ENCODE peak calls at places on chromosomes 3 and 15, in ten cellular contexts. Y is HepG2, P is H1, F is stomach, W is HCT116, U is endothelial cell of umbilical vein, B is GM12892, Z is K562, V is upper lobe of left lung, E is prostate gland. S is an unnamed sample.

GRCh38 chr3:134838599-134838998 is 43.5 kb downstream of the EPHB1 start:
- DNase-seq in P (no peak), U (no peak), Z (peak), B (no peak), V (no peak), E (no peak), W (no peak), Y (no peak), F (no peak), S (no peak)

GRCh38 chr3:9216736-9217135 is 32.7 kb downstream of the SRGAP3 start:
- DNase-seq in E (peak), F (no peak), U (no peak), Y (no peak), V (no peak), Z (no peak), P (no peak), B (no peak), W (no peak), S (no peak)

GRCh38 chr3:46660003-46660402 is 33.5 kb downstream of the ALS2CL start:
- DNase-seq in E (no peak), W (no peak), V (no peak), Z (no peak), F (no peak), B (no peak), Y (no peak), P (peak), U (no peak), S (no peak)

GRCh38 chr15:96115642-96116041 is 214.9 kb upstream of the NR2F2 start:
- DNase-seq in E (no peak), V (no peak), Y (no peak), B (no peak), Z (no peak), P (no peak), F (no peak), W (no peak), U (no peak), S (no peak)

GRCh38 chr15:35506272-35506870 is 39.6 kb downstream of the DPH6 start:
- DNase-seq in Y (peak), E (no peak), V (no peak), U (no peak), Z (no peak), W (no peak), P (no peak), F (no peak), B (no peak), S (no peak)

GRCh38 chr3:21273256-21273999 is 477.6 kb downstream of the ZNF385D start:
- DNase-seq in B (no peak), W (no peak), Y (no peak), Z (no peak), E (no peak), F (no peak), P (no peak), U (peak), V (peak), S (no peak)

GRCh38 chr3:134563614-134564013 is 77.8 kb downstream of the CEP63 start:
- DNase-seq in V (no peak), P (no peak), W (no peak), B (no peak), Z (no peak), E (no peak), Y (no peak), U (no peak), F (no peak), S (no peak)

GRCh38 chr3:168511428-168512014 is 415.8 kb upstream of the GOLIM4 start:
- DNase-seq in E (no peak), B (no peak), F (no peak), Z (no peak), Y (no peak), U (peak), P (no peak), W (no peak), V (no peak), S (no peak)

GRCh38 chr3:60954049-60954448 is 297.2 kb downstream of the FHIT start:
- DNase-seq in U (peak), E (no peak), Y (no peak), P (no peak), B (no peak), V (no peak), F (no peak), W (no peak), Z (no peak), S (no peak)

GRCh38 chr15:61680260-61681037 is 379.8 kb downstream of the VPS13C start:
- DNase-seq in P (no peak), U (no peak), F (no peak), W (no peak), Z (no peak), E (no peak), B (no peak), V (no peak), Y (no peak), S (no peak)

GRCh38 chr3:145015243-145015642 is 1043.6 kb downstream of the DIPK2A start:
- DNase-seq in P (no peak), Y (no peak), W (no peak), V (no peak), F (no peak), U (peak), B (no peak), E (no peak), Z (no peak), S (no peak)

GRCh38 chr3:184540777-184541681 is 20.6 kb upstream of the EPHB3 start:
- DNase-seq in B (no peak), E (peak), Z (peak), U (peak), P (peak), V (peak), W (peak), F (peak), Y (peak), S (no peak)

GRCh38 chr3:38582316-38582715 is 67.2 kb downstream of the SCN5A start:
- DNase-seq in E (no peak), Z (no peak), W (no peak), P (peak), F (peak), Y (no peak), V (no peak), U (no peak), B (no peak), S (no peak)

GRCh38 chr15:51917493-51917892 is 54.1 kb downstream of the LEO1 start:
- DNase-seq in V (peak), Z (peak), F (no peak), Y (peak), B (no peak), E (no peak), W (peak), P (no peak), U (peak), S (no peak)

GRCh38 chr3:50624634-50625033 is 7.7 kb downstream of the MAPKAPK3 start:
- DNase-seq in E (no peak), P (no peak), U (no peak), Y (peak), B (no peak), W (no peak), Z (no peak), F (no peak), V (peak), S (no peak)

GRCh38 chr3:186783731-186784515 is 546 bp downstream of the EIF4A2 start:
- DNase-seq in Z (peak), W (no peak), P (peak), E (peak), F (peak), B (peak), U (peak), V (peak), Y (peak), S (peak)
- TF ChIP-seq POLR2A in Z (no peak), W (no peak), P (no peak), E (peak), F (no peak), B (peak), U (peak), V (peak), Y (no peak), S (peak)

DNA sequence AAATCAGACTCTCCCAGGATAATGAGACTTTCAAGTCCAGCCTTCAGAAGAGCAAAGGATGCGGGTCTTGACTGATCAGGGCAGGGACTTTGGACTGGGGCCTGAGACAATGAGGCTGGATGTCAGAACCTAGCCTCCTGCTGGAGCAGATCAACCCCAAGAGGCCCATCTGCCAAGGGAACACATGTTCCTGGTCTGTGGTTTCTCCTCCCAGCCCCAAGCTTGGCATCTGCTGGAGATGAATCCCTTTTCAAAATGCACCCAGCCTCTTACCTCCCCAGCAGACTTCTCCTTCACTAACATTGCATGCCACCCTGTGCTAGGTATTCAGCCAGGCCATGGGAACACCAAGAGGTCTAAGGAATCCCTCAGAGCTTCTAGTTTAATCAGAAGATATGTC is 43.7 kb upstream of the MFGE8 start:
- DNase-seq in E (no peak), Z (no peak), F (no peak), Y (no peak), V (no peak), P (no peak), B (no peak), W (no peak), U (no peak), S (no peak)
- TF ChIP-seq POLR2AphosphoS5 in E (no peak), Z (no peak), F (no peak), Y (no peak), V (no peak), P (no peak), B (no peak), W (no peak), U (no peak), S (no peak)

DNA sequence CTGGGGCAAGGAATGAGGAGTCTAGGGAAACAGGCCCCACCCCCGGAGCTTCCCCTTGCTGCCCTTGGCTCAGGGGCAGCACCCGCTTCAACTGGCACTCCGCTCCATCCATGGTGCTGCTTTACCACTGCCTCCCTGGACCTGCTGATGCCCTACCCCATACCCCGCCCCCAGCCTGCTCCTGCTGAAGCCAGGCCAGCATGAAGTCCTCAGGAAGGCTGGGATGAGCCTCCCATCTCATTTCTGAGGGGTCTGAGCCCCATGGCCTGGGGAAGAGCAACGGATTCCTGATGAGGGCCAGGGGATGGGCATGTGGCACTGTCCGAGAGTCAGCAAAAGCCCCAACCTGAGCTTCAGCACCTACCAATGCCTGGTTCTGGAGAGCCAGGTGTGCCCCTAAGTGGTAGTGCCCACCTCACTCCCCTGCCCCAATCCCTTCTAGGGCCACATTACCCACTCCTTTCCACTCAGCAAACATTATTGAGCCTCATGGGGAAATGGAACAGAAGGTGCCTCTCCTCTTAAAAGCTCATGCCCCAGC is 21.0 kb downstream of the SEC61A1 start:
- DNase-seq in F (no peak), E (no peak), Y (no peak), V (no peak), Z (no peak), U (no peak), P (no peak), W (no peak), B (no peak), S (no peak)
- TF ChIP-seq POLR2A in F (no peak), E (no peak), Y (no peak), V (no peak), Z (no peak), U (peak), P (no peak), W (no peak), B (no peak), S (no peak)

DNA sequence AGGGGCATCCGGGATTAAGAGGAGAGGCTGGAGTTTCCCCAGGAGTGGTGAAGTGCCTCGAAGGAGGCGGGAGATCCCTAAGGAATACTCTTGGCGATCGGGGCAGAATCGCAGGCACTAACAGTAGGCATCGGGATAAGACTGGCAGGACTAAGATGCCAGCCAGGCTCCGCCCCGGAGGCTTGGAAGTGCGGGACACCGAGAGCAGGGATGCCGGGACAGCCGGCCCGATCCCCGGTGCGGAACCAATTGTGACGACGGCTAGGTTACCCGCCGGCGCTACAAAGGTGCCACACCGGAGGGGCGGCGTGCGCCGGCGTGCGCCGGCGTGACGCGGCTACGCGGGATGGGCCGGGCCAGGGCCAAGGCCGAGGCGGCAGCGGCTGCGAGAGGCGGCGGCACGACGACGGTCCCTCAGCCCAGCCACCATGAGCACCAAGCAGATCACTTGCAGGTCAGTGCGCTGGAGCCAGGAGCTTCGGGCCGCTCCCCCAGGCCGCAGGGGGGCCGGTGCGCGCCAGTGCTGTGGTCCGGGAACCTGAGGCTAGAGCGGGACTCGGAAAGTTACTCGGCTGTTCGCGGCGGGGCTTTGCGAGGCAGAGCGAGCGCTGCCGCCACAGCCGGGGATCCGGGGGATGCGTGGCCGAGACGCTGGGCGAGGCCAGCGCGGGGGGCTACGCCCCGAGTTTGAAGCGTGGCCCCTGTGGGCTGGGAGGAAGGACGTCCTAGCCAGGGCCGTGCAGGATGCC is at the start of gene MKRN2:
- DNase-seq in E (peak), B (peak), Z (peak), W (peak), Y (peak), U (peak), P (peak), V (peak), F (peak), S (peak)
- TF ChIP-seq POLR2AphosphoS5 in E (peak), B (peak), Z (peak), W (peak), Y (peak), U (peak), P (peak), V (peak), F (peak), S (peak)